ENCODE peak calls at places on chromosomes 5 and 9, in five cellular contexts. O is suprapubic skin; K is upper lobe of right lung; X is AG04450; Q is CD8-positive, alpha-beta memory T cell. J is an unnamed sample.
A peak's percentile ranks its signal among the peaks of the same experiment; 100 is the strongest.

GRCh38 chr9:20297646-20298084 is 324.6 kb downstream of the MLLT3 start:
- DNase-seq in O (no peak), K (no peak), X (peak; percentile 68), Q (no peak), J (no peak)

GRCh38 chr9:117704024-117704575 is at the start of gene TLR4:
- DNase-seq in O (peak; percentile 76), K (peak; percentile 73), X (no peak), Q (no peak), J (no peak)

GRCh38 chr5:35202319-35203111 is 27.8 kb downstream of the PRLR start:
- DNase-seq in O (no peak), K (no peak), X (no peak), Q (no peak), J (peak; percentile 59)

GRCh38 chr5:172637122-172637580 is 3.9 kb upstream of the NEURL1B start:
- DNase-seq in O (peak; percentile 77), K (no peak), X (no peak), Q (no peak), J (no peak)

GRCh38 chr5:136040746-136041415 is 12.1 kb downstream of the TGFBI start:
- DNase-seq in O (no peak), K (no peak), X (no peak), Q (no peak), J (no peak)

GRCh38 chr5:57658009-57658408 is 175.4 kb upstream of the ACTBL2 start:
- DNase-seq in O (no peak), K (no peak), X (no peak), Q (no peak), J (no peak)

GRCh38 chr5:35674049-35674448 is 56.4 kb downstream of the SPEF2 start:
- DNase-seq in O (no peak), K (no peak), X (no peak), Q (no peak), J (no peak)

GRCh38 chr5:149060325-149060724 is 2.5 kb downstream of the SH3TC2 start:
- DNase-seq in O (no peak), K (no peak), X (no peak), Q (no peak), J (no peak)

GRCh38 chr9:80326105-80326504 is 754.3 kb downstream of the TLE4 start:
- DNase-seq in O (no peak), K (no peak), X (no peak), Q (no peak), J (no peak)

GRCh38 chr9:124353166-124353768 is 62.0 kb downstream of the PSMB7 start:
- DNase-seq in O (peak; percentile 27), K (no peak), X (no peak), Q (no peak), J (no peak)

GRCh38 chr5:149546974-149547373 is 4.3 kb downstream of the CSNK1A1 start:
- DNase-seq in O (no peak), K (no peak), X (no peak), Q (no peak), J (no peak)

GRCh38 chr5:124740991-124741583 is 5.4 kb downstream of the ZNF608 start:
- DNase-seq in O (no peak), K (no peak), X (no peak), Q (no peak), J (no peak)

GRCh38 chr9:100098241-100098886 is 436 bp downstream of the ERP44 start:
- DNase-seq in O (peak; percentile 78), K (peak; percentile 79), X (peak; percentile 6), Q (peak; percentile 37), J (peak; percentile 48)

GRCh38 chr5:92308679-92309078 is 925.6 kb upstream of the ARRDC3 start:
- DNase-seq in O (no peak), K (no peak), X (no peak), Q (no peak), J (no peak)

GRCh38 chr5:151741678-151742423 is 16.6 kb downstream of the ATOX1 start:
- DNase-seq in O (no peak), K (no peak), X (peak; percentile 55), Q (no peak), J (no peak)

GRCh38 chr9:8036914-8037524 is 237.4 kb upstream of the DMAC1 start:
- DNase-seq in O (no peak), K (no peak), X (no peak), Q (no peak), J (no peak)

GRCh38 chr9:92740015-92740408 is 24.6 kb downstream of the BICD2 start:
- DNase-seq in O (no peak), K (no peak), X (no peak), Q (no peak), J (no peak)

GRCh38 chr5:88536146-88536545 is 267.5 kb upstream of the TMEM161B start:
- DNase-seq in O (no peak), K (no peak), X (no peak), Q (no peak), J (no peak)

GRCh38 chr9:5587024-5587423 is 41.9 kb upstream of the RIC1 start:
- DNase-seq in O (no peak), K (no peak), X (peak; percentile 52), Q (no peak), J (no peak)

GRCh38 chr5:130720355-130720754 is 444.7 kb downstream of the HINT1 start:
- DNase-seq in O (no peak), K (no peak), X (no peak), Q (no peak), J (no peak)

GRCh38 chr9:76198336-76198735 is 195.9 kb downstream of the RFK start:
- DNase-seq in O (no peak), K (no peak), X (no peak), Q (no peak), J (no peak)

GRCh38 chr5:157484768-157485167 is 24.8 kb downstream of the NIPAL4 start:
- DNase-seq in O (peak; percentile 87), K (peak; percentile 65), X (no peak), Q (no peak), J (no peak)
- H3K27ac ChIP-seq in O (no peak overlapping the region), K (no peak overlapping the region), X (no peak overlapping the region), Q (no peak overlapping the region), J (no peak overlapping the region)

GRCh38 chr9:109241931-109242330 is 74.9 kb upstream of the FRRS1L start:
- DNase-seq in O (no peak), K (no peak), X (no peak), Q (no peak), J (no peak)

GRCh38 chr9:109238677-109239076 is 71.6 kb upstream of the FRRS1L start:
- DNase-seq in O (no peak), K (no peak), X (no peak), Q (no peak), J (no peak)

GRCh38 chr9:109242751-109243150 is 75.7 kb upstream of the FRRS1L start:
- DNase-seq in O (no peak), K (no peak), X (no peak), Q (no peak), J (no peak)

GRCh38 chr9:109239240-109239639 is 72.2 kb upstream of the FRRS1L start:
- DNase-seq in O (no peak), K (no peak), X (no peak), Q (no peak), J (no peak)

GRCh38 chr9:109241207-109241606 is 74.2 kb upstream of the FRRS1L start:
- DNase-seq in O (no peak), K (no peak), X (no peak), Q (no peak), J (no peak)
- H3K27me3 ChIP-seq in O (no peaks in the 10 kb centered on the region), K (no peaks in the 10 kb centered on the region), X (peaks cover 9% of the 10 kb centered on the region), Q (no peaks in the 10 kb centered on the region), J (peaks cover 3% of the 10 kb centered on the region)

GRCh38 chr5:154364845-154365244 is 81.0 kb upstream of the SAP30L start:
- DNase-seq in O (no peak), K (no peak), X (no peak), Q (no peak), J (no peak)

GRCh38 chr5:154368041-154368800 is 77.6 kb upstream of the SAP30L start:
- DNase-seq in O (no peak), K (no peak), X (peak; percentile 83), Q (no peak), J (no peak)

GRCh38 chr5:154367101-154367500 is 78.7 kb upstream of the SAP30L start:
- DNase-seq in O (no peak), K (no peak), X (peak; percentile 39), Q (no peak), J (no peak)

GRCh38 chr5:154365823-154366222 is 80.0 kb upstream of the SAP30L start:
- DNase-seq in O (no peak), K (no peak), X (no peak), Q (no peak), J (no peak)

GRCh38 chr5:154366353-154366752 is 79.4 kb upstream of the SAP30L start:
- DNase-seq in O (no peak), K (no peak), X (no peak), Q (no peak), J (no peak)
- H3K4me3 ChIP-seq in O (no peak overlapping the region), K (no peak overlapping the region), X (no peak overlapping the region), Q (no peak overlapping the region), J (no peak overlapping the region)

GRCh38 chr5:65986050-65986451 is 59.7 kb downstream of the ERBIN start:
- DNase-seq in O (no peak), K (no peak), X (peak; percentile 74), Q (no peak), J (no peak)
- H3K27ac ChIP-seq in O (no peak overlapping the region), K (no peak overlapping the region), X (peak overlapping the region; percentile 47), Q (no peak overlapping the region), J (no peak overlapping the region)

GRCh38 chr5:39211773-39212172 is 7.6 kb downstream of the FYB1 start:
- DNase-seq in O (no peak), K (no peak), X (no peak), Q (peak; percentile 60), J (peak; percentile 67)
- H3K27me3 ChIP-seq in O (no peaks in the 10 kb centered on the region), K (no peaks in the 10 kb centered on the region), X (no peaks in the 10 kb centered on the region), Q (no peaks in the 10 kb centered on the region), J (no peaks in the 10 kb centered on the region)

GRCh38 chr9:106866243-106866642 is 3.3 kb downstream of the ZNF462 start:
- DNase-seq in O (no peak), K (no peak), X (no peak), Q (no peak), J (no peak)
- H3K4me3 ChIP-seq in O (no peak overlapping the region), K (no peak overlapping the region), X (no peak overlapping the region), Q (no peak overlapping the region), J (no peak overlapping the region)

DNA sequence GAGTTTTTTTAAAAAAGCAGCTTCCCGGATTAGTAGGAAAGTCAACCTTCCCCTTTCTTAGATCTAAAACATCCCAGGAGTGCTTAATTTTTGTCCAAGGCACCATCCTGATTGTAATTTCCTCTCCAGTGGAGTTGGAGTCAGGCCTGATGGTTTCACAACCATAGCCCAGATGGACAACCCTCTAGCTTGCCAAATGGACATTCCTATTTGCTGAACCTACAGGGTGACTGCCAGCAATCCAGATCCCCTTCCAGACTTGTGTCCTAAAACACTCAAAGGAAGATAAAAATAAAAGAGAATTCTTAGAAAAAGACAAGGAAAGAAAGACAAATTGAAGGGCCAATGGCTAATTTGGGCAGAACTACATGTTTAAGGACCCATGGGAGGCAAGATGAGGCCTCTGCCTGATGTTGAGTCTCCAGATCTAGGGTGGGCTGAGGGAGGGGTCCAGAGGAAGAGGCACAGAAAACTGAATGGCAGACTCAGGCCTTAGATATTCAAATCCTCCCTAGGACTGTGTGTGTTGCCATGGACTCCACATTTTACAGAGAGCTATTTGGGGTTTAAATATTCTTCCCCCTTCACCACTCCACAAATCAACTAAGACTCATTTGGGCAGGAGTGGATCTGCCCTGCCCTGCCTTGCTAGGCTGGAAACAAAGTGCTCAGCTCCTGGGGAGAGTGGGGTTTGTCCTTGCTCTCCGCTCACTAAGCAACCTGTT is 38.5 kb upstream of the SLC44A1 start:
- DNase-seq in O (peak; percentile 81), K (no peak), X (peak; percentile 73), Q (no peak), J (no peak)
- H3K27ac ChIP-seq in O (peak overlapping the region; percentile 78), K (peak overlapping the region; percentile 69), X (peak overlapping the region; percentile 53), Q (no peak overlapping the region), J (no peak overlapping the region)

J was measured in DND-41.